ENCODE peak calls at places on chromosomes 16 and 17, in nine cellular contexts. One of them, this sample, is unnamed.

GRCh38 chr16:15996432-15997109 is 47.2 kb downstream of the ABCC1 start:
- DNase-seq in GM23338: no peak
- DNase-seq in neural progenitor cell: no peak
- DNase-seq in GM12878: no peak
- DNase-seq in Karpas-422: no peak
- DNase-seq in mesenchymal stem cell: peak
- DNase-seq in fibroblast of lung: peak
- DNase-seq in neuronal stem cell: no peak
- DNase-seq in endothelial cell of umbilical vein: peak
- DNase-seq in this sample: peak

GRCh38 chr17:62188713-62189112 is 123.6 kb upstream of the MED13 start:
- DNase-seq in neural progenitor cell: peak
- DNase-seq in fibroblast of lung: no peak
- DNase-seq in mesenchymal stem cell: peak
- DNase-seq in neuronal stem cell: no peak
- DNase-seq in GM23338: no peak
- DNase-seq in endothelial cell of umbilical vein: no peak
- DNase-seq in Karpas-422: no peak
- DNase-seq in GM12878: no peak
- DNase-seq in this sample: peak

GRCh38 chr16:89004209-89004831 is 27.3 kb upstream of the CBFA2T3 start:
- DNase-seq in endothelial cell of umbilical vein: peak
- DNase-seq in fibroblast of lung: no peak
- DNase-seq in GM23338: no peak
- DNase-seq in neural progenitor cell: peak
- DNase-seq in neuronal stem cell: no peak
- DNase-seq in mesenchymal stem cell: no peak
- DNase-seq in Karpas-422: no peak
- DNase-seq in GM12878: no peak
- DNase-seq in this sample: no peak

GRCh38 chr17:2705263-2705662 is 6.3 kb downstream of the CLUH start:
- DNase-seq in fibroblast of lung: peak
- DNase-seq in GM23338: no peak
- DNase-seq in mesenchymal stem cell: peak
- DNase-seq in GM12878: no peak
- DNase-seq in neuronal stem cell: no peak
- DNase-seq in Karpas-422: no peak
- DNase-seq in neural progenitor cell: no peak
- DNase-seq in endothelial cell of umbilical vein: peak
- DNase-seq in this sample: no peak

GRCh38 chr16:4231886-4232285 is 10.0 kb downstream of the SRL start:
- DNase-seq in neural progenitor cell: no peak
- DNase-seq in GM23338: no peak
- DNase-seq in fibroblast of lung: no peak
- DNase-seq in Karpas-422: no peak
- DNase-seq in endothelial cell of umbilical vein: no peak
- DNase-seq in mesenchymal stem cell: no peak
- DNase-seq in neuronal stem cell: no peak
- DNase-seq in GM12878: no peak
- DNase-seq in this sample: no peak

GRCh38 chr17:48724241-48725004 is 1.4 kb downstream of the PRAC2 start:
- DNase-seq in mesenchymal stem cell: peak
- DNase-seq in GM23338: peak
- DNase-seq in neuronal stem cell: peak
- DNase-seq in endothelial cell of umbilical vein: peak
- DNase-seq in GM12878: peak
- DNase-seq in Karpas-422: peak
- DNase-seq in neural progenitor cell: peak
- DNase-seq in fibroblast of lung: peak
- DNase-seq in this sample: peak

GRCh38 chr17:28293994-28294393 is 25.0 kb upstream of the TMEM97 start:
- DNase-seq in neuronal stem cell: no peak
- DNase-seq in Karpas-422: no peak
- DNase-seq in GM23338: no peak
- DNase-seq in neural progenitor cell: no peak
- DNase-seq in GM12878: no peak
- DNase-seq in fibroblast of lung: no peak
- DNase-seq in endothelial cell of umbilical vein: no peak
- DNase-seq in mesenchymal stem cell: no peak
- DNase-seq in this sample: no peak

GRCh38 chr16:54048994-54049929 is 237.3 kb downstream of the IRX3 start:
- DNase-seq in fibroblast of lung: no peak
- DNase-seq in GM12878: no peak
- DNase-seq in GM23338: peak
- DNase-seq in neural progenitor cell: peak
- DNase-seq in mesenchymal stem cell: no peak
- DNase-seq in endothelial cell of umbilical vein: no peak
- DNase-seq in Karpas-422: no peak
- DNase-seq in neuronal stem cell: no peak
- DNase-seq in this sample: no peak

GRCh38 chr17:1588781-1589585 is 26.4 kb upstream of the PITPNA start:
- DNase-seq in mesenchymal stem cell: peak
- DNase-seq in neural progenitor cell: no peak
- DNase-seq in endothelial cell of umbilical vein: no peak
- DNase-seq in Karpas-422: no peak
- DNase-seq in neuronal stem cell: no peak
- DNase-seq in GM12878: no peak
- DNase-seq in fibroblast of lung: peak
- DNase-seq in GM23338: peak
- DNase-seq in this sample: no peak

GRCh38 chr17:1592751-1593629 is 30.4 kb upstream of the PITPNA start:
- DNase-seq in GM12878: peak
- DNase-seq in GM23338: no peak
- DNase-seq in endothelial cell of umbilical vein: peak
- DNase-seq in neural progenitor cell: no peak
- DNase-seq in mesenchymal stem cell: no peak
- DNase-seq in neuronal stem cell: no peak
- DNase-seq in fibroblast of lung: no peak
- DNase-seq in Karpas-422: peak
- DNase-seq in this sample: no peak

GRCh38 chr17:1590747-1591473 is 28.3 kb upstream of the PITPNA start:
- DNase-seq in Karpas-422: no peak
- DNase-seq in fibroblast of lung: no peak
- DNase-seq in neuronal stem cell: no peak
- DNase-seq in endothelial cell of umbilical vein: no peak
- DNase-seq in neural progenitor cell: no peak
- DNase-seq in GM12878: no peak
- DNase-seq in mesenchymal stem cell: no peak
- DNase-seq in GM23338: no peak
- DNase-seq in this sample: no peak

GRCh38 chr17:1591474-1592090 is 29.0 kb upstream of the PITPNA start:
- DNase-seq in fibroblast of lung: no peak
- DNase-seq in endothelial cell of umbilical vein: no peak
- DNase-seq in GM12878: no peak
- DNase-seq in neural progenitor cell: no peak
- DNase-seq in GM23338: no peak
- DNase-seq in neuronal stem cell: no peak
- DNase-seq in mesenchymal stem cell: no peak
- DNase-seq in Karpas-422: no peak
- DNase-seq in this sample: no peak

GRCh38 chr17:1590031-1590746 is 27.6 kb upstream of the PITPNA start:
- DNase-seq in mesenchymal stem cell: peak
- DNase-seq in GM12878: no peak
- DNase-seq in GM23338: no peak
- DNase-seq in neuronal stem cell: no peak
- DNase-seq in neural progenitor cell: no peak
- DNase-seq in endothelial cell of umbilical vein: peak
- DNase-seq in Karpas-422: no peak
- DNase-seq in fibroblast of lung: peak
- DNase-seq in this sample: peak
- H2AFZ ChIP-seq in mesenchymal stem cell: no peak
- H2AFZ ChIP-seq in GM12878: no peak
- H2AFZ ChIP-seq in GM23338: no peak
- H2AFZ ChIP-seq in neuronal stem cell: no peak
- H2AFZ ChIP-seq in neural progenitor cell: no peak
- H2AFZ ChIP-seq in endothelial cell of umbilical vein: peak
- H2AFZ ChIP-seq in Karpas-422: no peak
- H2AFZ ChIP-seq in fibroblast of lung: no peak
- H2AFZ ChIP-seq in this sample: no peak

DNA sequence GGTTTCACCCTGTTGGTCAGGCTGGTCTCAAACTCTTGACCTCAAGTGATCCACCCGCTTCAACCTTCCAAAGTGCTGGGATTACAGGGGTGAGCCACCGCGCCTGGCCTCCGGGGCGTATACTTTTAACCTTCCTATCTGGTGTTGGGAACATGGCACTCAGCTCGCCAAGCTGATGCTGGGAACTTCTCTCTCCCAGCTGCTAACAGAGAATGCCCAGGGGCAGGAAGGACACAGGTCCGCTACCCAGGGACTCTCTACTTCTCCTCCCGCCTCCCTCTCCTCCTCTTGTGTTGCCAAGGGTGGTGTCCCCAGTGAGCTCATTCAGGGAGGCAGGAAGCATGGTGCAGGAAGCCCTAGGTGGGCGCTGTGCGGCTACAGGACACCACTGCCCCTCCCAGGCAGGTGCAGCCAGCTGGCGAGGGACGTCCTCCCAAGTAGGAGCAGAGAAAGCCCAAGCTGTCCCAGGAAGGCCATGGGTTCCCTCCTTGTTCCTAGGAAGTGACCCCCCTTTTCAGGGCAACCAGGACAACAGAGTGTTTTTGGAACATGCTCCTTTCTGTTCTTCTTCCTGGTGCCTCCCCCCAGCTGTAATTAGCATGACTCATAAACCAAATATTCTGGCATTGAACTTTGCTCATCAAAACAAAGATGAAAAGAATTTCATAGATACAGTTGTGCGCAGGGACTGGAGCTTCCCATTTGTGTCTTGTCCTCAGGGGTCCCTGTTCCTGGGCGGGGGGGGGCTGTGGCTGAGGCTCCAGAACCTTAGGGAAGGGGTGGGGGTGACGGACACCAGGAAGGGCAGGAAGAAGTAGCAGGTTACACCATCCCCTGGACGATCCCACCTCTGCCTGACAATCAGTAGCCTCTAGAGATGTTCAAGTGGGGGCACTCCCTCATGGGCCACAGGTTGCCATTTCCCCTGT is 2.6 kb downstream of the C1QTNF1 start:
- DNase-seq in GM23338: no peak
- DNase-seq in endothelial cell of umbilical vein: no peak
- DNase-seq in neuronal stem cell: no peak
- DNase-seq in Karpas-422: no peak
- DNase-seq in mesenchymal stem cell: peak
- DNase-seq in neural progenitor cell: no peak
- DNase-seq in GM12878: no peak
- DNase-seq in fibroblast of lung: peak
- DNase-seq in this sample: peak
- H3K4me2 ChIP-seq in GM23338: no peak
- H3K4me2 ChIP-seq in endothelial cell of umbilical vein: peak
- H3K4me2 ChIP-seq in neuronal stem cell: no peak
- H3K4me2 ChIP-seq in Karpas-422: no peak
- H3K4me2 ChIP-seq in mesenchymal stem cell: peak
- H3K4me2 ChIP-seq in neural progenitor cell: no peak
- H3K4me2 ChIP-seq in GM12878: no peak
- H3K4me2 ChIP-seq in fibroblast of lung: peak
- H3K4me2 ChIP-seq in this sample: peak

GRCh38 chr16:80563066-80563465 is 22.3 kb downstream of the DYNLRB2 start:
- DNase-seq in GM12878: no peak
- DNase-seq in endothelial cell of umbilical vein: no peak
- DNase-seq in fibroblast of lung: no peak
- DNase-seq in Karpas-422: no peak
- DNase-seq in mesenchymal stem cell: no peak
- DNase-seq in neuronal stem cell: no peak
- DNase-seq in neural progenitor cell: no peak
- DNase-seq in GM23338: no peak
- DNase-seq in this sample: no peak

GRCh38 chr16:80559369-80559768 is 18.6 kb downstream of the DYNLRB2 start:
- DNase-seq in GM12878: no peak
- DNase-seq in neural progenitor cell: no peak
- DNase-seq in GM23338: no peak
- DNase-seq in Karpas-422: no peak
- DNase-seq in mesenchymal stem cell: no peak
- DNase-seq in endothelial cell of umbilical vein: no peak
- DNase-seq in fibroblast of lung: no peak
- DNase-seq in neuronal stem cell: no peak
- DNase-seq in this sample: no peak

GRCh38 chr16:80569440-80570105 is 28.8 kb downstream of the DYNLRB2 start:
- DNase-seq in GM12878: no peak
- DNase-seq in neuronal stem cell: no peak
- DNase-seq in Karpas-422: no peak
- DNase-seq in GM23338: no peak
- DNase-seq in mesenchymal stem cell: no peak
- DNase-seq in neural progenitor cell: no peak
- DNase-seq in endothelial cell of umbilical vein: peak
- DNase-seq in fibroblast of lung: peak
- DNase-seq in this sample: peak

GRCh38 chr16:80564394-80564793 is 23.6 kb downstream of the DYNLRB2 start:
- DNase-seq in GM12878: no peak
- DNase-seq in fibroblast of lung: no peak
- DNase-seq in endothelial cell of umbilical vein: no peak
- DNase-seq in GM23338: no peak
- DNase-seq in mesenchymal stem cell: no peak
- DNase-seq in Karpas-422: no peak
- DNase-seq in neuronal stem cell: no peak
- DNase-seq in neural progenitor cell: no peak
- DNase-seq in this sample: no peak

GRCh38 chr16:80563807-80564206 is 23.0 kb downstream of the DYNLRB2 start:
- DNase-seq in Karpas-422: no peak
- DNase-seq in GM12878: no peak
- DNase-seq in neural progenitor cell: no peak
- DNase-seq in neuronal stem cell: no peak
- DNase-seq in fibroblast of lung: no peak
- DNase-seq in mesenchymal stem cell: no peak
- DNase-seq in endothelial cell of umbilical vein: no peak
- DNase-seq in GM23338: no peak
- DNase-seq in this sample: no peak
- H2AFZ ChIP-seq in Karpas-422: no peak
- H2AFZ ChIP-seq in GM12878: no peak
- H2AFZ ChIP-seq in neural progenitor cell: no peak
- H2AFZ ChIP-seq in neuronal stem cell: no peak
- H2AFZ ChIP-seq in fibroblast of lung: no peak
- H2AFZ ChIP-seq in mesenchymal stem cell: no peak
- H2AFZ ChIP-seq in endothelial cell of umbilical vein: no peak
- H2AFZ ChIP-seq in GM23338: peak
- H2AFZ ChIP-seq in this sample: no peak

DNA sequence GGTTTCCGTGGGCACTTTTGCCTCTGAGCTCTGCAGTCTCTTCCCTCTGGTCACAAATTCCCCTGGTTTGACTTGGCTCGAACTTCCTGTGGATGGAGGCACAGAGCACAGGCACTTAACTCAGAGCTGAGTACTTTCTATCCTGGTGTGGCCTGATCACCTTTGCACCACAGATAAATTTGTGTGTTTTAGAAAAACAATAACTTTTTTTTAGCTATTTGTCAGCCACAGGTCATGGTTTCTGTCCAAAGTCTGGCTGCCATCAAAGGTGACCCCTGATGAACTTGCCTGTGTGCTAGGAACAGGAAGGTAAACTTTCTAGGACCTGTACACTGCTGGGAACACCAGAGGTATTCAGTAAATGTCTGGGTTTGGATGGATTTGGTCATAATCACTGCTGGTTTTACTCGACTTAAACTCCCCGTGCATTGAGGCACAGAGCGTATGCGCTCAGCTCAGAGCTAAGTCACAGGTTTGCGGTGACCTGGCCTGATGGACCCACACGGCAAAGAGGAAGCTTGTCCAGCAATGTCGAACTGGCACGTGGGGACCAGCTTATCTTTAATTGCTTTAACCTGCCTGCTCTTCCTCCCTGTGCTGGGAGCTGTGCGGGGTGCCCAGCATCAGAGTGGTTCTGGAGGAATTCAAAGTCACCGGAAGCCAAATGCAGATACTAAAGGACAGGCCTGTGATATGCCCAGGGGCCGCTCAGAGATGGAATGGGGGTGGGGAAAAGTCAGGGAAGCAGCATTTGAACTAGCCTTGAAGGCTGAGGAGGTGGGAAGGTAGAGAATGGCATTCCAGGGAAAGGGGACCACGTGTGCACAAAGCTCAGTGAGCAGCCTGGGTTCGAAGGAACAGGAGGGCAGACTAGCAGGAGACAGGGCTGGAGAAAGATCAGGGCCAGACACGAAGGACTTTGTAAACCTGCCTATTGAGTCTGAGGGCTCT is 12.9 kb downstream of the SLC13A5 start:
- DNase-seq in Karpas-422: no peak
- DNase-seq in fibroblast of lung: no peak
- DNase-seq in endothelial cell of umbilical vein: no peak
- DNase-seq in neural progenitor cell: no peak
- DNase-seq in neuronal stem cell: no peak
- DNase-seq in GM23338: no peak
- DNase-seq in mesenchymal stem cell: no peak
- DNase-seq in GM12878: no peak
- DNase-seq in this sample: no peak
- H3K4me2 ChIP-seq in Karpas-422: no peak
- H3K4me2 ChIP-seq in fibroblast of lung: no peak
- H3K4me2 ChIP-seq in endothelial cell of umbilical vein: no peak
- H3K4me2 ChIP-seq in neural progenitor cell: no peak
- H3K4me2 ChIP-seq in neuronal stem cell: no peak
- H3K4me2 ChIP-seq in GM23338: no peak
- H3K4me2 ChIP-seq in mesenchymal stem cell: no peak
- H3K4me2 ChIP-seq in GM12878: no peak
- H3K4me2 ChIP-seq in this sample: no peak